ENCODE peak calls at places on chromosomes 16 and 17, in eight cellular contexts. One of them, this sample, is unnamed.

GRCh38 chr16:88754109-88754911 is 30.7 kb downstream of the PIEZO1 start:
- DNase-seq in neural progenitor cell: no peak
- DNase-seq in SK-N-SH: no peak
- DNase-seq in bronchial epithelial cell: no peak
- DNase-seq in epithelial cell of esophagus: no peak
- DNase-seq in spleen: no peak
- DNase-seq in fibroblast of villous mesenchyme: no peak
- DNase-seq in fibroblast of lung: no peak
- DNase-seq in this sample: no peak

GRCh38 chr17:47715669-47716325 is 17.2 kb upstream of the TBX21 start:
- DNase-seq in bronchial epithelial cell: no peak
- DNase-seq in fibroblast of villous mesenchyme: no peak
- DNase-seq in fibroblast of lung: no peak
- DNase-seq in spleen: no peak
- DNase-seq in neural progenitor cell: no peak
- DNase-seq in SK-N-SH: no peak
- DNase-seq in epithelial cell of esophagus: no peak
- DNase-seq in this sample: no peak

GRCh38 chr17:79791354-79792123 is 5.3 kb downstream of the CBX8 start:
- DNase-seq in neural progenitor cell: peak
- DNase-seq in epithelial cell of esophagus: no peak
- DNase-seq in fibroblast of lung: no peak
- DNase-seq in fibroblast of villous mesenchyme: no peak
- DNase-seq in SK-N-SH: peak
- DNase-seq in spleen: no peak
- DNase-seq in bronchial epithelial cell: no peak
- DNase-seq in this sample: no peak

GRCh38 chr17:42518755-42519545 is 17.1 kb upstream of the NAGLU start:
- DNase-seq in fibroblast of villous mesenchyme: peak
- DNase-seq in SK-N-SH: no peak
- DNase-seq in fibroblast of lung: peak
- DNase-seq in epithelial cell of esophagus: no peak
- DNase-seq in bronchial epithelial cell: peak
- DNase-seq in spleen: peak
- DNase-seq in neural progenitor cell: no peak
- DNase-seq in this sample: no peak

GRCh38 chr17:35373984-35374765 is 754 bp upstream of the SLFN11 start:
- DNase-seq in fibroblast of villous mesenchyme: peak
- DNase-seq in fibroblast of lung: peak
- DNase-seq in bronchial epithelial cell: peak
- DNase-seq in spleen: peak
- DNase-seq in neural progenitor cell: peak
- DNase-seq in SK-N-SH: peak
- DNase-seq in epithelial cell of esophagus: peak
- DNase-seq in this sample: peak

GRCh38 chr16:58418601-58419000 is 26.3 kb downstream of the GINS3 start:
- DNase-seq in epithelial cell of esophagus: peak
- DNase-seq in SK-N-SH: no peak
- DNase-seq in bronchial epithelial cell: no peak
- DNase-seq in fibroblast of lung: peak
- DNase-seq in neural progenitor cell: no peak
- DNase-seq in fibroblast of villous mesenchyme: peak
- DNase-seq in spleen: no peak
- DNase-seq in this sample: no peak

GRCh38 chr17:77778636-77779524 is 179.6 kb upstream of the TNRC6C start:
- DNase-seq in spleen: no peak
- DNase-seq in bronchial epithelial cell: peak
- DNase-seq in fibroblast of villous mesenchyme: no peak
- DNase-seq in SK-N-SH: peak
- DNase-seq in fibroblast of lung: peak
- DNase-seq in epithelial cell of esophagus: peak
- DNase-seq in neural progenitor cell: no peak
- DNase-seq in this sample: no peak

GRCh38 chr17:63196772-63197335 is 230.8 kb downstream of the TANC2 start:
- DNase-seq in fibroblast of villous mesenchyme: no peak
- DNase-seq in fibroblast of lung: no peak
- DNase-seq in neural progenitor cell: no peak
- DNase-seq in spleen: no peak
- DNase-seq in bronchial epithelial cell: no peak
- DNase-seq in SK-N-SH: no peak
- DNase-seq in epithelial cell of esophagus: no peak
- DNase-seq in this sample: no peak

GRCh38 chr16:1043831-1044514 is 28.6 kb upstream of the SSTR5 start:
- DNase-seq in SK-N-SH: no peak
- DNase-seq in fibroblast of villous mesenchyme: no peak
- DNase-seq in bronchial epithelial cell: no peak
- DNase-seq in neural progenitor cell: no peak
- DNase-seq in epithelial cell of esophagus: no peak
- DNase-seq in fibroblast of lung: no peak
- DNase-seq in spleen: no peak
- DNase-seq in this sample: no peak

GRCh38 chr16:77171750-77172635 is 19.0 kb upstream of the MON1B start:
- DNase-seq in SK-N-SH: peak
- DNase-seq in fibroblast of villous mesenchyme: peak
- DNase-seq in spleen: no peak
- DNase-seq in bronchial epithelial cell: peak
- DNase-seq in epithelial cell of esophagus: peak
- DNase-seq in fibroblast of lung: peak
- DNase-seq in neural progenitor cell: peak
- DNase-seq in this sample: no peak

GRCh38 chr16:87297918-87298631 is 19.1 kb downstream of the C16orf95 start:
- DNase-seq in fibroblast of villous mesenchyme: no peak
- DNase-seq in spleen: peak
- DNase-seq in neural progenitor cell: peak
- DNase-seq in bronchial epithelial cell: no peak
- DNase-seq in SK-N-SH: peak
- DNase-seq in epithelial cell of esophagus: no peak
- DNase-seq in fibroblast of lung: no peak
- DNase-seq in this sample: no peak

GRCh38 chr16:50676684-50677225 is 4.4 kb downstream of the SNX20 start:
- DNase-seq in fibroblast of villous mesenchyme: no peak
- DNase-seq in spleen: peak
- DNase-seq in bronchial epithelial cell: no peak
- DNase-seq in epithelial cell of esophagus: no peak
- DNase-seq in neural progenitor cell: no peak
- DNase-seq in fibroblast of lung: no peak
- DNase-seq in SK-N-SH: no peak
- DNase-seq in this sample: no peak

DNA sequence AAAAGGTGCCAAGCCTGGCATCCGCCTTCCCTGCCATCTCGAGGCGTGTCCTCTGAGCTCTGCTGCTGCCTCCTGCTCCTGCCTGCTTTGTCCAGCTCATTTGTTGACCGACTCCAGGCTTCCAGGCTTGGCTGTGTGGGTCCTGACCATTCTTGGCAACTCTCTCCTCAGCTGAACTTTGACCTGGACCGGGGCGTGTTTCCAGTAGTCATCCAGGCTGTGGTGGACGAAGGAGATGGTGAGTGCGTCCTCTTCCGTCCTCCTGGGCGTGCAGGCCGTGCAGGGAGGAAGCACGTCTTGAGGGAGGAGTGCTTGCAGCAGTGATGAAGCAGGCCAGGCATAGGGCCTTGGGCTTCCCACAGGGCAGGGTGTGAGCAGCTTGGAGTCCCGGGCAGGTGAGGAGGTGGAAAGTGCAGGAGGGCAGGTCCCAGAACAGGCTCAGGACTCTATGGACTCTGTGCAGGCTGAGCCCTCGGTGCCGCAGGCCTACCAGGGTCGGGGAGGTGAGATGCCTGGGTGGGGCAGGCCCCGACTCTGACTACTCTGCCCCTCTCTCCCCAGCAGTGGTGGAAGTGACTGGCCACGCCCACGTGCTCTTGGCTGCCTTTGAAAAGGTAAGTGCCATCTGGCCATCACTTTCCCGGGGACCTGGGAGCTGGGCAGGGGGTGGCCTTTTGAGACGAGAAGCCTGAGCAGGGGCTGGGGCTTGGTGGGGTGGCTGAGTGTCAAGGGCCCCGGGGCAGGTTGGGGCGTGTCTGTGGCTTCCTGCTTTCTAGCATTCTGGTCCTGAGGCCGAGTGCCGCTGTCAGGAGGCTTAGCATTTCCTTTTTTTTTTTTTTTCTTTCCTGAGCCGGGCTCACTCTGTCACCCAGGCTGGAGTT is 28.6 kb upstream of the NUDT16L1 start:
- DNase-seq in spleen: peak
- DNase-seq in neural progenitor cell: no peak
- DNase-seq in epithelial cell of esophagus: peak
- DNase-seq in fibroblast of villous mesenchyme: peak
- DNase-seq in SK-N-SH: no peak
- DNase-seq in fibroblast of lung: peak
- DNase-seq in bronchial epithelial cell: peak
- DNase-seq in this sample: no peak
- TF ChIP-seq CTCF in spleen: no peak
- TF ChIP-seq CTCF in neural progenitor cell: no peak
- TF ChIP-seq CTCF in epithelial cell of esophagus: no peak
- TF ChIP-seq CTCF in fibroblast of villous mesenchyme: no peak
- TF ChIP-seq CTCF in SK-N-SH: no peak
- TF ChIP-seq CTCF in fibroblast of lung: no peak
- TF ChIP-seq CTCF in bronchial epithelial cell: no peak
- TF ChIP-seq CTCF in this sample: no peak

GRCh38 chr17:18224428-18225120 is 861 bp upstream of the LLGL1 start:
- DNase-seq in SK-N-SH: peak
- DNase-seq in epithelial cell of esophagus: no peak
- DNase-seq in spleen: no peak
- DNase-seq in fibroblast of villous mesenchyme: peak
- DNase-seq in fibroblast of lung: peak
- DNase-seq in bronchial epithelial cell: no peak
- DNase-seq in neural progenitor cell: peak
- DNase-seq in this sample: no peak

GRCh38 chr17:18225121-18225561 is 294 bp upstream of the LLGL1 start:
- DNase-seq in bronchial epithelial cell: peak
- DNase-seq in neural progenitor cell: peak
- DNase-seq in fibroblast of villous mesenchyme: peak
- DNase-seq in epithelial cell of esophagus: peak
- DNase-seq in fibroblast of lung: peak
- DNase-seq in spleen: peak
- DNase-seq in SK-N-SH: peak
- DNase-seq in this sample: no peak

GRCh38 chr17:18226284-18226945 is 980 bp downstream of the LLGL1 start:
- DNase-seq in fibroblast of villous mesenchyme: no peak
- DNase-seq in SK-N-SH: peak
- DNase-seq in neural progenitor cell: no peak
- DNase-seq in fibroblast of lung: peak
- DNase-seq in epithelial cell of esophagus: no peak
- DNase-seq in bronchial epithelial cell: no peak
- DNase-seq in spleen: no peak
- DNase-seq in this sample: no peak

GRCh38 chr17:18225562-18226283 is at the start of gene LLGL1:
- DNase-seq in spleen: no peak
- DNase-seq in fibroblast of lung: peak
- DNase-seq in bronchial epithelial cell: no peak
- DNase-seq in neural progenitor cell: no peak
- DNase-seq in SK-N-SH: peak
- DNase-seq in fibroblast of villous mesenchyme: peak
- DNase-seq in epithelial cell of esophagus: no peak
- DNase-seq in this sample: no peak

DNA sequence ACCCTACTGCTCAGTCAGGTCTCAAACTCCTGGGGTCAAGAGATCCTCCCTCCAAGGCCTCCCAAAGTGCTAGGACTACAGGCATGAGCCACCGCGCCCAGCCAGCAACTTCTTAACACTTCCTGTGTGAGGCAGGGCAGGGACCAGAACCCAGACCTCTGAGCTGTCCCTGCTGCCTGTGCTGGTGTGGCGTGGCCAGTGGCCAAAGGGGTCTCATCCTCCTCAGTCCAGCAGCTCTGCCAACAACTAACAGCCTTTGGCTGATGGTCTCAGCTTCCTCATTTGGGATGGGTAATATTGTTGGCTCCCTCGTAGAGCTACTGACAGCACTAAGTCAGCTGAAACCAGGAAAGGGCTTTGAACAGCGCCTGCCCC is 1.4 kb upstream of the LLGL1 start:
- DNase-seq in SK-N-SH: no peak
- DNase-seq in bronchial epithelial cell: no peak
- DNase-seq in spleen: no peak
- DNase-seq in epithelial cell of esophagus: no peak
- DNase-seq in neural progenitor cell: no peak
- DNase-seq in fibroblast of lung: no peak
- DNase-seq in fibroblast of villous mesenchyme: no peak
- DNase-seq in this sample: no peak
- H3K4me3 ChIP-seq in SK-N-SH: no peak
- H3K4me3 ChIP-seq in bronchial epithelial cell: no peak
- H3K4me3 ChIP-seq in spleen: no peak
- H3K4me3 ChIP-seq in epithelial cell of esophagus: no peak
- H3K4me3 ChIP-seq in neural progenitor cell: peak
- H3K4me3 ChIP-seq in fibroblast of lung: no peak
- H3K4me3 ChIP-seq in fibroblast of villous mesenchyme: no peak
- H3K4me3 ChIP-seq in this sample: no peak

DNA sequence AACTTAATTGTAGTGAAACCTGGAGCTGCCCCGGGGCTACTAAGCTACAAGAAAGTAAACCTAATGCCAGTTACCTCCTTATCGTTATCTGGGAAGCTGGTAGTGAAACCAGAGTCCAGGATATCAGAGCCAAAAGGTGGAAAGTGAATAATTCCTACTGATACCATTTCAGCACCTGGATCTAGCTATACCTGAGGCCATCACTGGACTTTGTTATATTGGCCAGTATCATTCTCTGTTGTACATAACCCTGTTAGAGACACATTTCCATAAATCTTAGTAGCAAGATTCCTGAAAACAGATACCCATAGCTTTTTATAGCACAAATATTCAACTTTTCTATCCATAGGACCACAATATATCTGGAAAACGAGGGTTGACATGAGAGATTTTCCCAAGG is 538.0 kb downstream of the GRIN2A start:
- DNase-seq in neural progenitor cell: no peak
- DNase-seq in fibroblast of villous mesenchyme: no peak
- DNase-seq in SK-N-SH: no peak
- DNase-seq in bronchial epithelial cell: no peak
- DNase-seq in spleen: no peak
- DNase-seq in epithelial cell of esophagus: no peak
- DNase-seq in fibroblast of lung: no peak
- DNase-seq in this sample: no peak
- TF ChIP-seq CTCF in neural progenitor cell: no peak
- TF ChIP-seq CTCF in fibroblast of villous mesenchyme: no peak
- TF ChIP-seq CTCF in SK-N-SH: no peak
- TF ChIP-seq CTCF in bronchial epithelial cell: no peak
- TF ChIP-seq CTCF in spleen: no peak
- TF ChIP-seq CTCF in epithelial cell of esophagus: no peak
- TF ChIP-seq CTCF in fibroblast of lung: no peak
- TF ChIP-seq CTCF in this sample: no peak

GRCh38 chr16:53952215-53953208 is 248.6 kb downstream of the FTO start:
- DNase-seq in epithelial cell of esophagus: peak
- DNase-seq in spleen: no peak
- DNase-seq in fibroblast of villous mesenchyme: peak
- DNase-seq in SK-N-SH: no peak
- DNase-seq in neural progenitor cell: no peak
- DNase-seq in fibroblast of lung: peak
- DNase-seq in bronchial epithelial cell: no peak
- DNase-seq in this sample: peak
- H3K4me3 ChIP-seq in epithelial cell of esophagus: no peak
- H3K4me3 ChIP-seq in spleen: no peak
- H3K4me3 ChIP-seq in fibroblast of villous mesenchyme: no peak
- H3K4me3 ChIP-seq in SK-N-SH: no peak
- H3K4me3 ChIP-seq in neural progenitor cell: no peak
- H3K4me3 ChIP-seq in fibroblast of lung: no peak
- H3K4me3 ChIP-seq in bronchial epithelial cell: no peak
- H3K4me3 ChIP-seq in this sample: no peak

DNA sequence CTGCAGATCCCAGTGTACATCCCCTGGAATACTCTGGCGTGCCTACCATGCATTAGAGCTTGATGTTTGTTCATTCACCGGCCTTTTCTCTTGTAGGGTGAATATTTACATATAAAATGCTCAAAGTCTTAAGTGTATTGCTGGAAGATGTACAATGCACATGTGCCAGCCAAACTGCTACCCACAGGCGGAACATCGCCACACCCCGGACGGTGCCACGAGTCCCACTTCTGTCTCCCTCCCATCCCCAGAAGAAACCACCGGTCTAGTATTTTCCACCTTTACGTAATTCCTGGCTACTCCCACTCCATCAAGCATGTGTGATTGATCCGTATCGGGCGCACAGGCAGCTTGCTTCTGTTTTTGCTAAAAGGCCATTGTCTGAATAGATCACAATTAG is 4.1 kb downstream of the SLC38A8 start:
- DNase-seq in neural progenitor cell: no peak
- DNase-seq in epithelial cell of esophagus: no peak
- DNase-seq in bronchial epithelial cell: no peak
- DNase-seq in SK-N-SH: no peak
- DNase-seq in fibroblast of lung: no peak
- DNase-seq in spleen: no peak
- DNase-seq in fibroblast of villous mesenchyme: no peak
- DNase-seq in this sample: no peak
- TF ChIP-seq CTCF in neural progenitor cell: no peak
- TF ChIP-seq CTCF in epithelial cell of esophagus: no peak
- TF ChIP-seq CTCF in bronchial epithelial cell: no peak
- TF ChIP-seq CTCF in SK-N-SH: no peak
- TF ChIP-seq CTCF in fibroblast of lung: no peak
- TF ChIP-seq CTCF in spleen: no peak
- TF ChIP-seq CTCF in fibroblast of villous mesenchyme: no peak
- TF ChIP-seq CTCF in this sample: no peak

This sample was measured in epithelial cell of proximal tubule.